ENCODE peak calls at places on chromosomes 7 and 10, in four cellular contexts. H, R, A and Y are unnamed samples.

GRCh38 chr7:17506090-17506489 is 207.6 kb downstream of the AHR start:
- DNase-seq in H (no peak), A (no peak), R (no peak), Y (no peak)

GRCh38 chr7:33195264-33195663 is 65.9 kb downstream of the BBS9 start:
- DNase-seq in H (peak), A (no peak), R (no peak), Y (no peak)

GRCh38 chr7:130226333-130226732 is 18.7 kb downstream of the SSMEM1 start:
- DNase-seq in H (no peak), A (no peak), R (no peak), Y (no peak)

GRCh38 chr7:127582361-127582760 is 3.0 kb downstream of the GCC1 start:
- DNase-seq in A (no peak), H (no peak), R (no peak), Y (no peak)

GRCh38 chr10:102633282-102633681 is 11.0 kb upstream of the TRIM8 start:
- DNase-seq in R (no peak), A (no peak), H (no peak), Y (no peak)

GRCh38 chr7:122674502-122674901 is 24.4 kb downstream of the RNF133 start:
- DNase-seq in R (no peak), H (no peak), A (no peak), Y (no peak)

GRCh38 chr7:82051641-82052040 is 281.8 kb upstream of the HGF start:
- DNase-seq in R (no peak), H (no peak), A (no peak), Y (no peak)

GRCh38 chr10:22427890-22428571 is 82.7 kb downstream of the SPAG6 start:
- DNase-seq in R (no peak), H (peak), A (no peak), Y (no peak)

GRCh38 chr7:1391449-1391848 is 67.8 kb downstream of the MICALL2 start:
- DNase-seq in H (no peak), R (no peak), A (no peak), Y (no peak)

GRCh38 chr10:99695761-99696160 is 36.2 kb downstream of the COX15 start:
- DNase-seq in H (no peak), A (no peak), R (no peak), Y (no peak)

GRCh38 chr7:90626011-90626410 is 29.9 kb downstream of the CDK14 start:
- DNase-seq in R (no peak), H (peak), A (no peak), Y (no peak)

GRCh38 chr7:31056775-31057346 is 4.8 kb downstream of the ADCYAP1R1 start:
- DNase-seq in A (no peak), R (no peak), H (no peak), Y (no peak)

GRCh38 chr10:86819567-86819966 is 63.1 kb downstream of the BMPR1A start:
- DNase-seq in R (no peak), A (no peak), H (no peak), Y (no peak)

GRCh38 chr10:36089790-36090391 is 447.8 kb upstream of the FZD8 start:
- DNase-seq in A (no peak), R (no peak), H (no peak), Y (no peak)

GRCh38 chr7:5595545-5596045 is 172.0 kb upstream of the TNRC18 start:
- DNase-seq in H (no peak), A (no peak), R (no peak), Y (no peak)

GRCh38 chr10:6033954-6034353 is 28.2 kb downstream of the IL2RA start:
- DNase-seq in A (no peak), H (peak), R (no peak), Y (no peak)

GRCh38 chr7:133668296-133669060 is 415.6 kb downstream of the EXOC4 start:
- DNase-seq in A (no peak), H (no peak), R (no peak), Y (no peak)

GRCh38 chr7:91357379-91357778 is 93.1 kb downstream of the FZD1 start:
- DNase-seq in R (no peak), H (no peak), A (no peak), Y (no peak)

GRCh38 chr7:123003539-123004126 is 8.1 kb upstream of the TAS2R16 start:
- DNase-seq in A (no peak), H (no peak), R (no peak), Y (no peak)

GRCh38 chr7:66847879-66848810 is 72.9 kb upstream of the TMEM248 start:
- DNase-seq in R (no peak), H (no peak), A (no peak), Y (no peak)

GRCh38 chr7:19728731-19729130 is 19.9 kb upstream of the POLR1F start:
- DNase-seq in A (no peak), R (no peak), H (no peak), Y (no peak)

GRCh38 chr10:106967482-106967881 is 197.0 kb downstream of the SORCS1 start:
- DNase-seq in A (no peak), H (no peak), R (no peak), Y (no peak)

GRCh38 chr10:23342213-23342884 is 2.2 kb downstream of the C10orf67 start:
- DNase-seq in H (no peak), R (no peak), A (no peak), Y (no peak)

GRCh38 chr7:117544061-117544460 is 64.2 kb downstream of the CFTR start:
- DNase-seq in A (no peak), H (no peak), R (no peak), Y (no peak)